ENCODE peak calls at places on chromosomes 2 and 18, in six cellular contexts. One of them, this sample, is unnamed. For H3K79me2, the result is how much of the 10 kb centered on the place peaks cover.

GRCh38 chr2:10322973-10323372 is 20.3 kb downstream of the HPCAL1 start:
- DNase-seq in neural progenitor cell: no peak
- DNase-seq in PC-3: no peak
- DNase-seq in GM23248: no peak
- DNase-seq in HCT116: no peak
- DNase-seq in GM23338: no peak
- DNase-seq in this sample: no peak

GRCh38 chr18:8519102-8519501 is 90.1 kb upstream of the RAB12 start:
- DNase-seq in neural progenitor cell: no peak
- DNase-seq in GM23338: no peak
- DNase-seq in PC-3: no peak
- DNase-seq in HCT116: no peak
- DNase-seq in GM23248: no peak
- DNase-seq in this sample: no peak

GRCh38 chr2:213455316-213456008 is 171.2 kb downstream of the SPAG16 start:
- DNase-seq in HCT116: peak
- DNase-seq in neural progenitor cell: no peak
- DNase-seq in GM23248: no peak
- DNase-seq in GM23338: peak
- DNase-seq in PC-3: no peak
- DNase-seq in this sample: peak

GRCh38 chr18:44552706-44553105 is 128.0 kb upstream of the SETBP1 start:
- DNase-seq in neural progenitor cell: peak
- DNase-seq in GM23248: no peak
- DNase-seq in GM23338: peak
- DNase-seq in PC-3: no peak
- DNase-seq in HCT116: no peak
- DNase-seq in this sample: no peak

GRCh38 chr2:236545814-236546480 is 23.7 kb upstream of the ACKR3 start:
- DNase-seq in GM23248: no peak
- DNase-seq in PC-3: no peak
- DNase-seq in GM23338: no peak
- DNase-seq in neural progenitor cell: no peak
- DNase-seq in HCT116: no peak
- DNase-seq in this sample: no peak

GRCh38 chr2:220555961-220556360 is 928.5 kb downstream of the SLC4A3 start:
- DNase-seq in PC-3: peak
- DNase-seq in GM23248: peak
- DNase-seq in GM23338: no peak
- DNase-seq in neural progenitor cell: no peak
- DNase-seq in HCT116: no peak
- DNase-seq in this sample: no peak

GRCh38 chr2:230416061-230416721 is at the start of gene SP100:
- DNase-seq in HCT116: peak
- DNase-seq in PC-3: peak
- DNase-seq in GM23338: peak
- DNase-seq in neural progenitor cell: no peak
- DNase-seq in GM23248: peak
- DNase-seq in this sample: peak

GRCh38 chr2:27961997-27962396 is 71.5 kb downstream of the BABAM2 start:
- DNase-seq in neural progenitor cell: no peak
- DNase-seq in GM23338: no peak
- DNase-seq in GM23248: peak
- DNase-seq in PC-3: peak
- DNase-seq in HCT116: no peak
- DNase-seq in this sample: no peak

GRCh38 chr2:151289972-151290335 is 486 bp upstream of the NMI start:
- DNase-seq in HCT116: no peak
- DNase-seq in GM23248: peak
- DNase-seq in neural progenitor cell: no peak
- DNase-seq in PC-3: peak
- DNase-seq in GM23338: peak
- DNase-seq in this sample: peak

GRCh38 chr2:75596784-75597183 is 36.0 kb upstream of the EVA1A start:
- DNase-seq in GM23248: peak
- DNase-seq in neural progenitor cell: no peak
- DNase-seq in PC-3: no peak
- DNase-seq in GM23338: no peak
- DNase-seq in HCT116: no peak
- DNase-seq in this sample: no peak

GRCh38 chr2:69509011-69509749 is 71.9 kb upstream of the NFU1 start:
- DNase-seq in GM23248: no peak
- DNase-seq in PC-3: no peak
- DNase-seq in neural progenitor cell: no peak
- DNase-seq in HCT116: no peak
- DNase-seq in GM23338: no peak
- DNase-seq in this sample: no peak

GRCh38 chr2:174914894-174915760 is 90.1 kb downstream of the CHN1 start:
- DNase-seq in GM23338: no peak
- DNase-seq in PC-3: no peak
- DNase-seq in GM23248: no peak
- DNase-seq in HCT116: no peak
- DNase-seq in neural progenitor cell: no peak
- DNase-seq in this sample: no peak

GRCh38 chr18:54335638-54336173 is 22.0 kb downstream of the STARD6 start:
- DNase-seq in HCT116: no peak
- DNase-seq in neural progenitor cell: no peak
- DNase-seq in GM23338: no peak
- DNase-seq in GM23248: no peak
- DNase-seq in PC-3: peak
- DNase-seq in this sample: no peak

GRCh38 chr18:75106746-75107145 is 102.2 kb downstream of the PTGR3 start:
- DNase-seq in PC-3: no peak
- DNase-seq in HCT116: no peak
- DNase-seq in GM23248: no peak
- DNase-seq in GM23338: no peak
- DNase-seq in neural progenitor cell: no peak
- DNase-seq in this sample: no peak

GRCh38 chr2:39581866-39582265 is 83.9 kb upstream of the TMEM178A start:
- DNase-seq in HCT116: no peak
- DNase-seq in GM23338: no peak
- DNase-seq in PC-3: no peak
- DNase-seq in GM23248: no peak
- DNase-seq in neural progenitor cell: no peak
- DNase-seq in this sample: no peak

GRCh38 chr18:57141208-57142129 is 5.4 kb upstream of the BOD1L2 start:
- DNase-seq in GM23338: no peak
- DNase-seq in HCT116: no peak
- DNase-seq in PC-3: peak
- DNase-seq in GM23248: no peak
- DNase-seq in neural progenitor cell: no peak
- DNase-seq in this sample: peak

GRCh38 chr2:226256237-226256636 is 543.4 kb downstream of the IRS1 start:
- DNase-seq in HCT116: no peak
- DNase-seq in GM23338: no peak
- DNase-seq in PC-3: peak
- DNase-seq in GM23248: peak
- DNase-seq in neural progenitor cell: no peak
- DNase-seq in this sample: peak

GRCh38 chr2:3516831-3517230 is 2.5 kb downstream of the ADI1 start:
- DNase-seq in PC-3: no peak
- DNase-seq in HCT116: no peak
- DNase-seq in GM23248: no peak
- DNase-seq in GM23338: no peak
- DNase-seq in neural progenitor cell: no peak
- DNase-seq in this sample: no peak

GRCh38 chr18:58209326-58209725 is 165.3 kb downstream of the NEDD4L start:
- DNase-seq in neural progenitor cell: no peak
- DNase-seq in HCT116: no peak
- DNase-seq in PC-3: peak
- DNase-seq in GM23338: no peak
- DNase-seq in GM23248: peak
- DNase-seq in this sample: no peak

GRCh38 chr2:143264851-143265250 is 135.6 kb downstream of the ARHGAP15 start:
- DNase-seq in PC-3: peak
- DNase-seq in GM23248: peak
- DNase-seq in neural progenitor cell: no peak
- DNase-seq in GM23338: no peak
- DNase-seq in HCT116: no peak
- DNase-seq in this sample: no peak

GRCh38 chr2:80302465-80303005 is 2.0 kb downstream of the LRRTM1 start:
- DNase-seq in GM23248: no peak
- DNase-seq in HCT116: no peak
- DNase-seq in GM23338: peak
- DNase-seq in PC-3: no peak
- DNase-seq in neural progenitor cell: no peak
- DNase-seq in this sample: no peak

GRCh38 chr2:28359222-28360065 is 33.2 kb upstream of the FOSL2 start:
- DNase-seq in GM23338: no peak
- DNase-seq in neural progenitor cell: no peak
- DNase-seq in GM23248: no peak
- DNase-seq in HCT116: no peak
- DNase-seq in PC-3: peak
- DNase-seq in this sample: peak

GRCh38 chr2:239669899-239670460 is 269.2 kb upstream of the HDAC4 start:
- DNase-seq in HCT116: no peak
- DNase-seq in GM23248: no peak
- DNase-seq in neural progenitor cell: no peak
- DNase-seq in PC-3: no peak
- DNase-seq in GM23338: no peak
- DNase-seq in this sample: no peak

GRCh38 chr18:55763805-55764204 is 175.8 kb upstream of the TCF4 start:
- DNase-seq in GM23338: no peak
- DNase-seq in HCT116: no peak
- DNase-seq in neural progenitor cell: no peak
- DNase-seq in PC-3: no peak
- DNase-seq in GM23248: no peak
- DNase-seq in this sample: no peak
- TF ChIP-seq EZH2phosphoT487 in GM23338: no peak
- TF ChIP-seq EZH2phosphoT487 in HCT116: no peak
- TF ChIP-seq EZH2phosphoT487 in neural progenitor cell: no peak
- TF ChIP-seq EZH2phosphoT487 in PC-3: no peak
- TF ChIP-seq EZH2phosphoT487 in GM23248: no peak
- TF ChIP-seq EZH2phosphoT487 in this sample: no peak

GRCh38 chr2:44938287-44939073 is 3.0 kb upstream of the SIX3 start:
- DNase-seq in PC-3: peak
- DNase-seq in GM23338: peak
- DNase-seq in neural progenitor cell: peak
- DNase-seq in GM23248: peak
- DNase-seq in HCT116: no peak
- DNase-seq in this sample: no peak

GRCh38 chr2:44937688-44938240 is 3.7 kb upstream of the SIX3 start:
- DNase-seq in neural progenitor cell: peak
- DNase-seq in GM23338: peak
- DNase-seq in GM23248: peak
- DNase-seq in HCT116: peak
- DNase-seq in PC-3: no peak
- DNase-seq in this sample: no peak

GRCh38 chr2:44936275-44936674 is 5.2 kb upstream of the SIX3 start:
- DNase-seq in HCT116: no peak
- DNase-seq in PC-3: no peak
- DNase-seq in neural progenitor cell: no peak
- DNase-seq in GM23248: no peak
- DNase-seq in GM23338: no peak
- DNase-seq in this sample: no peak

GRCh38 chr2:44935854-44936185 is 5.7 kb upstream of the SIX3 start:
- DNase-seq in PC-3: no peak
- DNase-seq in GM23338: no peak
- DNase-seq in GM23248: no peak
- DNase-seq in neural progenitor cell: no peak
- DNase-seq in HCT116: no peak
- DNase-seq in this sample: no peak

GRCh38 chr2:44936715-44937687 is 4.5 kb upstream of the SIX3 start:
- DNase-seq in GM23248: no peak
- DNase-seq in PC-3: no peak
- DNase-seq in HCT116: no peak
- DNase-seq in GM23338: peak
- DNase-seq in neural progenitor cell: peak
- DNase-seq in this sample: no peak
- TF ChIP-seq EZH2 in GM23248: peak
- TF ChIP-seq EZH2 in PC-3: no peak
- TF ChIP-seq EZH2 in HCT116: no peak
- TF ChIP-seq EZH2 in GM23338: peak
- TF ChIP-seq EZH2 in neural progenitor cell: no peak
- TF ChIP-seq EZH2 in this sample: peak

DNA sequence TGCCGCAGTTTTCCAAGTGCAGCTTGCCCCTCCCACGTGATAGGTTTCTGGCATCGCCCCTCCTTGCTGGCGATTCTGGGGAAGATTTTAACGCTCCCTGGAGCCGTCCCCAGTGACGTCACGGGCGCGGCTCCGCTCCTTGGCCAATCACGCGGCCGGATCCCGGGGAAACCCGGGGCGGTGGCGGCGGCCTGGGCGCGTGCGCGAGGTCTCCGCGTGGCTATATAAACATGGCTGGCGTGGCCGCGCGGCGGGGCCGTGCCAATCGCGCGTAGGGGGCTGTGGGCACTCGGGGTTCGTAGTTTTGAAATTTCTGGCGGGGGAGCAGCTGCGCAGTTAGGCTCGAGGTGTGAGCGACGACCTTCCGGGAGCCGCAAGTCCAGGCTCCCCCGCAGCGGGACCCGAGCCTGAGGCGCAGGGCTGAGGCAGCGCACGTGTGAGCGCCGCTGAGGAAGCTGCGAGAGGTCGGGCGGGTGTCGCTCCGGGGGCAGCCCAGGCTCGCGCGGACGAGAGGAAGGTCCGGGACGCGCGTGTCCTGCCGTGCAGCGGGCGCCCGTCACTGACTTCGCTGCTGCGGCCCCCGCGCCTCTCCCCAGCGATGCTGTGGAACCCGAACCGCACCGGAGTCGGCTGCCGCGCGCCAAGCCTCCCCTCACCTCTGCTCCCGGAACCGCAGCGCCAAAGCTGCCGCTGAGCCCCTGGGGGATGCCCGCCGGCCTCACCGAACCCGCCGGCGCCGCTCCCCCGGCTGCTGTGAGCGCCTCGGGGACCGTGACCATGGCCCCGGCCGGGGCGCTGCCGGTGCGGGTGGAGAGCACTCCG is at the start of gene TAF4B:
- DNase-seq in GM23248: peak
- DNase-seq in GM23338: peak
- DNase-seq in HCT116: peak
- DNase-seq in neural progenitor cell: peak
- DNase-seq in PC-3: peak
- DNase-seq in this sample: peak
- H3K79me2 ChIP-seq in GM23248: under half
- H3K79me2 ChIP-seq in GM23338: under half
- H3K79me2 ChIP-seq in HCT116: under half
- H3K79me2 ChIP-seq in neural progenitor cell: under half
- H3K79me2 ChIP-seq in PC-3: under half
- H3K79me2 ChIP-seq in this sample: under half

DNA sequence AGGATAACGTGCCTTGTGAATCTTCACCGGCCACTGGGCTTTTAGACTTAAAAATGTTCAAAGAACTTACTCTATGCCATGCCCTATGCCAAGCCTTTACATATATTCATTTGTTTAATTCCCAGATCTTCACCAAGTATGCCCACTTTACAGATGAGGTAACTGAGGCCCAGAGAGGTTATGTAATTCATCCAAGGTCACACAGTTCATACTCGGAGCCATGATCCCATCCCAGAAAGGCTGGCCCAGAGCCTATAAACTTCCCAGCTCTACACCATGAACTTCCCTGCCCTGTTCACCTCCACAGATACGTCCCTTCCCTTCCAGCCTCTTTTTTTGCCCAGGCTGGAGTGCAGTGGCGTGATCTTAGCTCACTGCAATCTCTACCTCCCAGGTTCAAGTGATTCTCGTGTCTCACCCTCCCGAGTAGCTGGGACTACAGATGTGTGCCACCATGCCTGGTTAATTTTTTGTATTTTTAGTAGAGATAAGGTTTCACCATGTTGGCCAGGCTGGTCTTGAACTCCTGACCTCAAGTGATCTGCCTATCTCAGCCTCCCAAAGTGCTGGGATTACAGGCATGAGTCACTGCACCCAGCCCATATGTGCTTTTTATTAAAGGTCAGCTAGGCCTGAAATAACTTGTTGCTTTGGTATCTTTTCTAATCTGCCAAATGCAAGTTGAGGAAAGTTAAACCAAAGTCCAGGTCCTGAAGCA is 44.1 kb downstream of the MTHFD2 start:
- DNase-seq in HCT116: no peak
- DNase-seq in PC-3: no peak
- DNase-seq in neural progenitor cell: no peak
- DNase-seq in GM23338: no peak
- DNase-seq in GM23248: no peak
- DNase-seq in this sample: no peak
- TF ChIP-seq EZH2phosphoT487 in HCT116: no peak
- TF ChIP-seq EZH2phosphoT487 in PC-3: no peak
- TF ChIP-seq EZH2phosphoT487 in neural progenitor cell: no peak
- TF ChIP-seq EZH2phosphoT487 in GM23338: no peak
- TF ChIP-seq EZH2phosphoT487 in GM23248: no peak
- TF ChIP-seq EZH2phosphoT487 in this sample: no peak

This sample was measured in hepatocyte.